ENCODE peak calls at places on chromosomes 13 and 19, in nine cellular contexts. One of them, this sample, is unnamed.
A peak's percentile ranks its signal among the peaks of the same experiment; 100 is the strongest.

GRCh38 chr13:30713133-30713532 is 22.2 kb upstream of the ALOX5AP start:
- DNase-seq in cardiac fibroblast: peak; percentile 75
- DNase-seq in fibroblast of the aortic adventitia: no peak
- DNase-seq in heart left ventricle: peak; percentile 31
- DNase-seq in omental fat pad: no peak
- DNase-seq in thoracic aorta: no peak
- DNase-seq in testis: no peak
- DNase-seq in H9: no peak
- DNase-seq in IMR-90: no peak
- DNase-seq in this sample: no peak

GRCh38 chr13:73658639-73659038 is 475.6 kb downstream of the KLF12 start:
- DNase-seq in thoracic aorta: no peak
- DNase-seq in testis: no peak
- DNase-seq in heart left ventricle: no peak
- DNase-seq in cardiac fibroblast: no peak
- DNase-seq in IMR-90: no peak
- DNase-seq in omental fat pad: no peak
- DNase-seq in fibroblast of the aortic adventitia: no peak
- DNase-seq in H9: no peak
- DNase-seq in this sample: no peak

GRCh38 chr13:80553041-80553440 is 212.1 kb upstream of the SPRY2 start:
- DNase-seq in thoracic aorta: no peak
- DNase-seq in IMR-90: no peak
- DNase-seq in cardiac fibroblast: no peak
- DNase-seq in omental fat pad: no peak
- DNase-seq in testis: no peak
- DNase-seq in heart left ventricle: no peak
- DNase-seq in fibroblast of the aortic adventitia: no peak
- DNase-seq in H9: no peak
- DNase-seq in this sample: no peak

GRCh38 chr13:108070491-108070890 is 144.8 kb downstream of the LIG4 start:
- DNase-seq in omental fat pad: no peak
- DNase-seq in heart left ventricle: no peak
- DNase-seq in IMR-90: no peak
- DNase-seq in thoracic aorta: no peak
- DNase-seq in H9: no peak
- DNase-seq in fibroblast of the aortic adventitia: no peak
- DNase-seq in testis: no peak
- DNase-seq in cardiac fibroblast: no peak
- DNase-seq in this sample: peak; percentile 6

GRCh38 chr19:9857920-9858746 is 23.0 kb downstream of the PIN1 start:
- DNase-seq in IMR-90: no peak
- DNase-seq in cardiac fibroblast: peak; percentile 7
- DNase-seq in testis: no peak
- DNase-seq in omental fat pad: no peak
- DNase-seq in heart left ventricle: no peak
- DNase-seq in thoracic aorta: no peak
- DNase-seq in H9: no peak
- DNase-seq in fibroblast of the aortic adventitia: no peak
- DNase-seq in this sample: peak; percentile 24

GRCh38 chr13:113088691-113089020 is 16.9 kb upstream of the F7 start:
- DNase-seq in thoracic aorta: no peak
- DNase-seq in fibroblast of the aortic adventitia: no peak
- DNase-seq in omental fat pad: no peak
- DNase-seq in cardiac fibroblast: no peak
- DNase-seq in IMR-90: no peak
- DNase-seq in H9: no peak
- DNase-seq in heart left ventricle: no peak
- DNase-seq in testis: no peak
- DNase-seq in this sample: no peak

GRCh38 chr19:49165111-49165750 is 7.6 kb downstream of the TRPM4 start:
- DNase-seq in fibroblast of the aortic adventitia: no peak
- DNase-seq in heart left ventricle: peak; percentile 65
- DNase-seq in cardiac fibroblast: no peak
- DNase-seq in H9: no peak
- DNase-seq in thoracic aorta: no peak
- DNase-seq in IMR-90: no peak
- DNase-seq in omental fat pad: no peak
- DNase-seq in testis: no peak
- DNase-seq in this sample: no peak

GRCh38 chr19:44747739-44748425 is 626 bp upstream of the BCL3 start:
- DNase-seq in thoracic aorta: no peak
- DNase-seq in heart left ventricle: peak; percentile 79
- DNase-seq in IMR-90: peak; percentile 61
- DNase-seq in omental fat pad: no peak
- DNase-seq in cardiac fibroblast: peak; percentile 72
- DNase-seq in testis: peak; percentile 77
- DNase-seq in H9: peak; percentile 61
- DNase-seq in fibroblast of the aortic adventitia: peak; percentile 77
- DNase-seq in this sample: peak; percentile 71

GRCh38 chr13:30898721-30899188 is 7.3 kb upstream of the MEDAG start:
- DNase-seq in cardiac fibroblast: peak; percentile 99
- DNase-seq in heart left ventricle: peak; percentile 35
- DNase-seq in IMR-90: peak; percentile 98
- DNase-seq in omental fat pad: no peak
- DNase-seq in H9: no peak
- DNase-seq in testis: no peak
- DNase-seq in thoracic aorta: peak; percentile 48
- DNase-seq in fibroblast of the aortic adventitia: peak; percentile 96
- DNase-seq in this sample: peak; percentile 16

GRCh38 chr13:45529758-45530157 is 65.0 kb downstream of the COG3 start:
- DNase-seq in testis: no peak
- DNase-seq in omental fat pad: no peak
- DNase-seq in cardiac fibroblast: no peak
- DNase-seq in H9: no peak
- DNase-seq in fibroblast of the aortic adventitia: no peak
- DNase-seq in heart left ventricle: no peak
- DNase-seq in thoracic aorta: no peak
- DNase-seq in IMR-90: no peak
- DNase-seq in this sample: no peak

GRCh38 chr13:111911141-111911720 is 155.7 kb upstream of the SOX1 start:
- DNase-seq in testis: no peak
- DNase-seq in IMR-90: no peak
- DNase-seq in cardiac fibroblast: no peak
- DNase-seq in heart left ventricle: no peak
- DNase-seq in omental fat pad: no peak
- DNase-seq in H9: peak; percentile 11
- DNase-seq in fibroblast of the aortic adventitia: no peak
- DNase-seq in thoracic aorta: no peak
- DNase-seq in this sample: no peak

GRCh38 chr13:102293723-102294122 is 108.1 kb downstream of the FGF14 start:
- DNase-seq in heart left ventricle: no peak
- DNase-seq in IMR-90: no peak
- DNase-seq in omental fat pad: no peak
- DNase-seq in cardiac fibroblast: no peak
- DNase-seq in H9: no peak
- DNase-seq in fibroblast of the aortic adventitia: no peak
- DNase-seq in thoracic aorta: no peak
- DNase-seq in testis: no peak
- DNase-seq in this sample: no peak

GRCh38 chr13:113179374-113180230 is 21.2 kb downstream of the PROZ start:
- DNase-seq in omental fat pad: no peak
- DNase-seq in thoracic aorta: no peak
- DNase-seq in cardiac fibroblast: no peak
- DNase-seq in H9: no peak
- DNase-seq in testis: peak; percentile 72
- DNase-seq in IMR-90: peak; percentile 82
- DNase-seq in heart left ventricle: no peak
- DNase-seq in fibroblast of the aortic adventitia: no peak
- DNase-seq in this sample: no peak

GRCh38 chr19:4707956-4708650 is 15.5 kb downstream of the DPP9 start:
- DNase-seq in omental fat pad: no peak
- DNase-seq in heart left ventricle: peak; percentile 67
- DNase-seq in H9: no peak
- DNase-seq in IMR-90: peak; percentile 53
- DNase-seq in cardiac fibroblast: peak; percentile 72
- DNase-seq in thoracic aorta: no peak
- DNase-seq in testis: peak; percentile 38
- DNase-seq in fibroblast of the aortic adventitia: peak; percentile 41
- DNase-seq in this sample: no peak

GRCh38 chr19:48933382-48933932 is at the start of gene DHDH:
- DNase-seq in IMR-90: peak; percentile 42
- DNase-seq in fibroblast of the aortic adventitia: peak; percentile 30
- DNase-seq in H9: peak; percentile 97
- DNase-seq in cardiac fibroblast: peak; percentile 35
- DNase-seq in thoracic aorta: no peak
- DNase-seq in omental fat pad: no peak
- DNase-seq in heart left ventricle: peak; percentile 64
- DNase-seq in testis: peak; percentile 86
- DNase-seq in this sample: peak; percentile 89

GRCh38 chr13:102847272-102848234 is 1.7 kb downstream of the ERCC5 start:
- DNase-seq in omental fat pad: no peak
- DNase-seq in cardiac fibroblast: peak; percentile 66
- DNase-seq in heart left ventricle: no peak
- DNase-seq in IMR-90: peak; percentile 54
- DNase-seq in fibroblast of the aortic adventitia: peak; percentile 73
- DNase-seq in testis: no peak
- DNase-seq in H9: no peak
- DNase-seq in thoracic aorta: no peak
- DNase-seq in this sample: peak; percentile 36

GRCh38 chr19:29121684-29122083 is 91.3 kb downstream of the UQCRFS1 start:
- DNase-seq in H9: peak; percentile 72
- DNase-seq in IMR-90: no peak
- DNase-seq in cardiac fibroblast: peak; percentile 19
- DNase-seq in testis: peak; percentile 25
- DNase-seq in thoracic aorta: no peak
- DNase-seq in omental fat pad: no peak
- DNase-seq in fibroblast of the aortic adventitia: peak; percentile 22
- DNase-seq in heart left ventricle: no peak
- DNase-seq in this sample: peak; percentile 14

GRCh38 chr13:98873377-98874028 is 104.4 kb downstream of the DOCK9 start:
- DNase-seq in omental fat pad: no peak
- DNase-seq in testis: no peak
- DNase-seq in IMR-90: no peak
- DNase-seq in H9: no peak
- DNase-seq in cardiac fibroblast: no peak
- DNase-seq in fibroblast of the aortic adventitia: no peak
- DNase-seq in thoracic aorta: no peak
- DNase-seq in heart left ventricle: no peak
- DNase-seq in this sample: peak; percentile 12

GRCh38 chr19:10782795-10783194 is 53.2 kb downstream of the TMED1 start:
- DNase-seq in heart left ventricle: no peak
- DNase-seq in thoracic aorta: no peak
- DNase-seq in fibroblast of the aortic adventitia: no peak
- DNase-seq in H9: no peak
- DNase-seq in testis: no peak
- DNase-seq in IMR-90: no peak
- DNase-seq in cardiac fibroblast: no peak
- DNase-seq in omental fat pad: no peak
- DNase-seq in this sample: no peak

GRCh38 chr19:38303517-38304351 is at the start of gene C19orf33:
- DNase-seq in cardiac fibroblast: peak; percentile 38
- DNase-seq in thoracic aorta: no peak
- DNase-seq in heart left ventricle: no peak
- DNase-seq in H9: peak; percentile 85
- DNase-seq in testis: no peak
- DNase-seq in fibroblast of the aortic adventitia: no peak
- DNase-seq in IMR-90: no peak
- DNase-seq in omental fat pad: no peak
- DNase-seq in this sample: no peak

GRCh38 chr13:60425332-60425731 is 28.3 kb downstream of the TDRD3 start:
- DNase-seq in testis: no peak
- DNase-seq in thoracic aorta: no peak
- DNase-seq in fibroblast of the aortic adventitia: no peak
- DNase-seq in cardiac fibroblast: no peak
- DNase-seq in IMR-90: no peak
- DNase-seq in heart left ventricle: no peak
- DNase-seq in H9: no peak
- DNase-seq in omental fat pad: no peak
- DNase-seq in this sample: no peak
- TF ChIP-seq CTCF in testis: no peak
- TF ChIP-seq CTCF in thoracic aorta: no peak
- TF ChIP-seq CTCF in fibroblast of the aortic adventitia: no peak
- TF ChIP-seq CTCF in cardiac fibroblast: no peak
- TF ChIP-seq CTCF in IMR-90: no peak
- TF ChIP-seq CTCF in heart left ventricle: no peak
- TF ChIP-seq CTCF in H9: no peak
- TF ChIP-seq CTCF in omental fat pad: no peak
- TF ChIP-seq CTCF in this sample: no peak

DNA sequence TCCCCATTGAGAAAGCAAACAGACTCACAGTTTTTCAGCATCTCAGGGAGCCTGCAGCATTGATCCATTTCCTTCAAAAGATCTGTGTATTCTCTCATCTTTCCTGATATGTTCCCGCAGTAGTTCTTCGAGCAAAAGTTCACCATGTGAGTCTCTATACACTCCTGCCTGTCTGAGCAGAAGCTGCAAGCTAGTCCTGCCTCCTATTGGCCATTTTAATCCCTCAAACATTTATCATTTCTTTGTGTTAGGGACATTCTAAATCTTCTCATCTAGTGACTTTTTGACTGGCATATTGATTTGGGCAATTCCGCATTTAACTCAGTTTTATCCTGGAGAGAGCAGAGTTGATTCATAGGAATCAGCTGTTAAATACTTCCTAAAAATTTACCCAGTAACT is 660.4 kb upstream of the KLF12 start:
- DNase-seq in cardiac fibroblast: no peak
- DNase-seq in thoracic aorta: no peak
- DNase-seq in fibroblast of the aortic adventitia: no peak
- DNase-seq in IMR-90: no peak
- DNase-seq in omental fat pad: no peak
- DNase-seq in H9: no peak
- DNase-seq in heart left ventricle: no peak
- DNase-seq in testis: no peak
- DNase-seq in this sample: no peak
- TF ChIP-seq CTCF in cardiac fibroblast: no peak
- TF ChIP-seq CTCF in thoracic aorta: no peak
- TF ChIP-seq CTCF in fibroblast of the aortic adventitia: peak; percentile 18
- TF ChIP-seq CTCF in IMR-90: peak; percentile 24
- TF ChIP-seq CTCF in omental fat pad: no peak
- TF ChIP-seq CTCF in H9: peak; percentile 35
- TF ChIP-seq CTCF in heart left ventricle: no peak
- TF ChIP-seq CTCF in testis: no peak
- TF ChIP-seq CTCF in this sample: no peak

DNA sequence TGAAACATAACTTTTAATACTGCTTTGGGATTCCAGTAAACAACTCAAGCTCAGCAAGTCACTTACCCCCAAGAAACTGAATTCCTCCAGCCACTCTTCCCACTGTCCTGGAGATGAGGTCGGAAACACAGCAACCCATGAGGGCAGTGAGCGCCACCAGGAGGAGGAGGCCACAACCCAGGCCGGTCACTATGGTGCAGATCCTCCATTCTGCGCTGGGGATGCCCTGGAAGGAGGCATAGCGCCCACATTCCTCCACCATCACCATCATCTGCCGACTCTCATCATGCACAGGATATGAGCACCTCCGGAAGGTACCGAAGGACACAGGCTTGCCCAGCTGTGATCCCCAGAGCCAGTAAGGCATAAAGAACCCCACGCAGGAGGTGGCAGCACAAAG is 2.2 kb downstream of the LHFPL6 start:
- DNase-seq in testis: no peak
- DNase-seq in IMR-90: no peak
- DNase-seq in H9: peak; percentile 66
- DNase-seq in fibroblast of the aortic adventitia: peak; percentile 41
- DNase-seq in heart left ventricle: peak; percentile 72
- DNase-seq in omental fat pad: no peak
- DNase-seq in cardiac fibroblast: peak; percentile 68
- DNase-seq in thoracic aorta: peak; percentile 4
- DNase-seq in this sample: no peak
- TF ChIP-seq CTCF in testis: no peak
- TF ChIP-seq CTCF in IMR-90: peak; percentile 18
- TF ChIP-seq CTCF in H9: peak; percentile 62
- TF ChIP-seq CTCF in fibroblast of the aortic adventitia: peak; percentile 46
- TF ChIP-seq CTCF in heart left ventricle: peak; percentile 47
- TF ChIP-seq CTCF in omental fat pad: no peak
- TF ChIP-seq CTCF in cardiac fibroblast: peak; percentile 69
- TF ChIP-seq CTCF in thoracic aorta: peak; percentile 30
- TF ChIP-seq CTCF in this sample: no peak

GRCh38 chr13:28313579-28313978 is 175.2 kb downstream of the PAN3 start:
- DNase-seq in testis: no peak
- DNase-seq in thoracic aorta: no peak
- DNase-seq in fibroblast of the aortic adventitia: peak; percentile 34
- DNase-seq in cardiac fibroblast: peak; percentile 68
- DNase-seq in IMR-90: peak; percentile 57
- DNase-seq in omental fat pad: no peak
- DNase-seq in H9: no peak
- DNase-seq in heart left ventricle: no peak
- DNase-seq in this sample: peak; percentile 62
- TF ChIP-seq CTCF in testis: no peak
- TF ChIP-seq CTCF in thoracic aorta: no peak
- TF ChIP-seq CTCF in fibroblast of the aortic adventitia: peak; percentile 26
- TF ChIP-seq CTCF in cardiac fibroblast: peak; percentile 39
- TF ChIP-seq CTCF in IMR-90: peak; percentile 51
- TF ChIP-seq CTCF in omental fat pad: no peak
- TF ChIP-seq CTCF in H9: peak; percentile 66
- TF ChIP-seq CTCF in heart left ventricle: no peak
- TF ChIP-seq CTCF in this sample: peak; percentile 42

This sample was measured in activated CD8-positive, alpha-beta T cell treated with anti-CD3 and anti-CD28 coated beads for 36 hours.